ENCODE peak calls at places on chromosomes 4 and X, in seven cellular contexts. M is IMR-90; X is iPS DF 6.9; Y is transverse colon; E is naive thymus-derived CD4-positive, alpha-beta T cell; V is psoas muscle; B is GM23248. J is an unnamed sample. For H3K4me1, the result is how much of the 10 kb centered on the place peaks cover.

GRCh38 chr4:73718375-73719373 is 21.7 kb upstream of the CXCL8 start:
- DNase-seq in M (no peak), X (no peak), Y (no peak), E (no peak), V (no peak), B (peak), J (no peak)

GRCh38 chr4:148649669-148650331 is 207.6 kb upstream of the NR3C2 start:
- DNase-seq in M (peak), X (no peak), Y (no peak), E (no peak), V (no peak), B (peak), J (no peak)

GRCh38 chr4:159098482-159099127 is 4.3 kb upstream of the RAPGEF2 start:
- DNase-seq in M (no peak), X (no peak), Y (no peak), E (no peak), V (no peak), B (no peak), J (no peak)

GRCh38 chr4:153570228-153570973 is 104.2 kb downstream of the TMEM131L start:
- DNase-seq in M (no peak), X (no peak), Y (no peak), E (peak), V (no peak), B (no peak), J (no peak)

GRCh38 chr4:62709618-62710252 is 1509.6 kb downstream of the ADGRL3 start:
- DNase-seq in M (peak), X (no peak), Y (no peak), E (no peak), V (no peak), B (peak), J (no peak)

GRCh38 chrX:118499295-118499694 is 3.7 kb downstream of the DOCK11 start:
- DNase-seq in M (no peak), X (no peak), Y (no peak), E (no peak), V (no peak), B (no peak), J (no peak)

GRCh38 chr4:68476191-68476590 is 28.9 kb downstream of the TMPRSS11E start:
- DNase-seq in M (no peak), X (no peak), Y (no peak), E (no peak), V (no peak), B (peak), J (no peak)

GRCh38 chr4:160546201-160546600 is 1443.3 kb downstream of the RAPGEF2 start:
- DNase-seq in M (no peak), X (no peak), Y (no peak), E (no peak), V (no peak), B (no peak), J (no peak)

GRCh38 chrX:29233592-29234179 is 646.4 kb downstream of the IL1RAPL1 start:
- DNase-seq in M (no peak), X (no peak), Y (no peak), E (no peak), V (no peak), B (no peak), J (no peak)

DNA sequence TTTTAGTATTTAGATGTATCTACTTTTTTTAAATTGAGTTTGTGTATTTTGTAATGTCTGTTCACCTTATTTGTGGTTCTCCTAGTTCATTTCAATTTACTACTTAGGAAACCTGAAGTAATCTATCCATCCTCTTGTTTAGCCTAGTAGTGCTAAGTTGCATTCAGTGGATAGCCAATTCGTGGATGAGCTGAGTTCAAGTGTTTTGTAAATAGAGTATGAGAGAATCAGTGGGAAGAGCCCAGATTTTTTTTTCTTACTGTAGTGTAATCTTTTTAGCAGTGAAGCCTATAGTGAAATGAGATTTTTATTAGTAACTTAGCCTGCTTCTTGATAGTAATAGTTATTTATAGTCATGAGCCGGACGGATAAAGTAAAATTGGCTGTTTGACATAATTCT is 21.7 kb downstream of the STAG2 start:
- DNase-seq in M (no peak), X (no peak), Y (no peak), E (no peak), V (no peak), B (no peak), J (no peak)
- H3K4me1 ChIP-seq in M (under half), X (under half), Y (under half), E (under half), V (under half), B (under half), J (under half)

DNA sequence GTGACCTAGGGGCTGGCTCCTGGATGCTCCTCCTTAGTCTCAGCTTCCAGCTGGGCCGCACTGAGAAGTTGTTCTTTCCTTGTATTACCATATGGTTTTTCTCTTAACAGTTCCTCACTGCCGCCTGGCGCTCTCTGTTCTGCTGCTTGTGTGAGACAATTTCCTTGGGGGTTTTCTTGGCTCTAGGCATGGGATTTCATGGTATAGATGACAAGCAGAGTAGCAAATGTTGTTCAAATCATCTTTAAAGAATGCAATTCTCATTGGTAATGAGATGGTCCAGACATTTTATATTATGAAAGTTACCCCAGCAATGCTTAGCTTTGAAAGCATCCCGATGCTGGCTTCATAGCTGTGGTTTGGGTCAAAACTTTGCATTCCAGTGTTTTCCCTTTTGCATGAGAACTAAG is 37.6 kb downstream of the SEPTIN11 start:
- DNase-seq in M (peak), X (no peak), Y (no peak), E (no peak), V (peak), B (peak), J (peak)
- H3K4me3 ChIP-seq in M (no peak), X (no peak), Y (no peak), E (no peak), V (no peak), B (peak), J (peak)

GRCh38 chr4:77852892-77853495 is 9.6 kb upstream of the MRPL1 start:
- DNase-seq in M (no peak), X (no peak), Y (peak), E (peak), V (no peak), B (no peak), J (no peak)
- H3K4me1 ChIP-seq in M (under half), X (under half), Y (under half), E (half or more), V (under half), B (under half), J (under half)

DNA sequence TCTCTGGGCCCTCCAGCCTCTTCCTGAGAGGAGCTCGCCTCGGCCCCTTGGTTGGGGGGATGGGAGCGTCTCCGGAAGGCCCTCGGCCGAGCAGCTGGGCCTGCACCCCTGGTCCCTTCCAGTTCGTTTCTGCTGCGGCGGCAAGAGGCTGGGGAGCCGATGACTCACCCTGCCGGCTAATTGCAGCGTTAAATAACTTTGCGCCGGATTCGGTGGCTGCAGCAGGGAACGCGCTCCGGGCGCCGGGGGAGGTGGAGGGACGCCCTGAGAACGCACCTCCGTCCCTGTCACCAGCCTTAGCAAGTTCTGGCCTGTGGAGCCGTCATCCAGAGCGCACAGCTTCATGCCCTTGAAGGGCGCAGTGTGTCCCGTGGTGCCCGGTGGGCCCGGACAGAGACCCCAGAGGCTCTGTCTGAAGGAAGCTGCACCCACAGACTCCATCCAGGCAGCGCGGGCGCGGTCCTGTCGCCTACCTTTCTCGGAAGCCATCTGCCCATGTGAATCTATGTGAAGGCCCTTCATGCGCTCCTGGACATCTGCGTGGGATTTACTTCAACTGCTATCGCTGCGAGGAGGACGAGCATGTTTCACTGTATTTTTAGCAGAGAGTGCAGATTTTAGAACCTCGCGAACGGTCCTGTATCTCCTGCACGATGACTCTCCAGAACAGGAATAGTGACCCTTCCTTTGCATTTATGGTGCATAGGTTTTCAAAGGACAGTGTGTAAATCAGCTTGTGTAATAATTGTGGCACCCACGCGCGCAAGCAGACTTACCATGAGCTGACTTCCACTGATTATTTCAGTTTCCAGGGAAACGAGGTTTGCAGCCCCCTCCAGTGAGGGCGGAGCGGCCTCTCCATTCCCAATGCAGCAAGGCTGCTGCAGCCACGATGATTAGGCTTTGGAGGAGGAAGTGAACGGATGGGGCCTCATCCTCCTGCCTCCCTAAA is 1.7 kb upstream of the TMEM271 start:
- DNase-seq in M (no peak), X (no peak), Y (no peak), E (no peak), V (no peak), B (peak), J (no peak)
- H3K4me3 ChIP-seq in M (no peak), X (peak), Y (no peak), E (no peak), V (no peak), B (no peak), J (no peak)

DNA sequence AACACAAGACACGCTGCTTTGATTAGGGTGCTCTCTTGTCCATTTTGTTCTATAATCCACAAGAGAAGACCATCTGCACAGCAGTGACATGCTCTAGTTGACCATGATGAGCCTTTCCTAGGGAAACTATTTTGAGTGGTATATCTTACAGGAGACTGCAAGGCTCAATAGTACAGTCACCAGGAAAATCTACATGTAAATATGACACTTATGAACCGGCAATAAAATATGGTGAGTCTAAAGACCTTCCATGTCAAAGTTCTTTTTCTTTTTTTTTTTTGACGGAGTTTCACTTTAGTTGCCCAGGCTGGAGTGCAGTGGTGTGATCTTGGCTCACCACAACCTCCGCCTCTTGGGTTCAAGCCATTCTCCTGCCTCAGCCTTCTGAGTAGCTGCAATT is 103.7 kb downstream of the MGST2 start:
- DNase-seq in M (no peak), X (no peak), Y (no peak), E (no peak), V (no peak), B (no peak), J (no peak)
- H3K4me1 ChIP-seq in M (under half), X (under half), Y (under half), E (under half), V (under half), B (under half), J (under half)

GRCh38 chr4:117327491-117327890 is 242.1 kb upstream of the TRAM1L1 start:
- DNase-seq in M (no peak), X (no peak), Y (no peak), E (no peak), V (no peak), B (no peak), J (no peak)

GRCh38 chr4:117326091-117326490 is 240.7 kb upstream of the TRAM1L1 start:
- DNase-seq in M (no peak), X (no peak), Y (no peak), E (no peak), V (no peak), B (no peak), J (no peak)

DNA sequence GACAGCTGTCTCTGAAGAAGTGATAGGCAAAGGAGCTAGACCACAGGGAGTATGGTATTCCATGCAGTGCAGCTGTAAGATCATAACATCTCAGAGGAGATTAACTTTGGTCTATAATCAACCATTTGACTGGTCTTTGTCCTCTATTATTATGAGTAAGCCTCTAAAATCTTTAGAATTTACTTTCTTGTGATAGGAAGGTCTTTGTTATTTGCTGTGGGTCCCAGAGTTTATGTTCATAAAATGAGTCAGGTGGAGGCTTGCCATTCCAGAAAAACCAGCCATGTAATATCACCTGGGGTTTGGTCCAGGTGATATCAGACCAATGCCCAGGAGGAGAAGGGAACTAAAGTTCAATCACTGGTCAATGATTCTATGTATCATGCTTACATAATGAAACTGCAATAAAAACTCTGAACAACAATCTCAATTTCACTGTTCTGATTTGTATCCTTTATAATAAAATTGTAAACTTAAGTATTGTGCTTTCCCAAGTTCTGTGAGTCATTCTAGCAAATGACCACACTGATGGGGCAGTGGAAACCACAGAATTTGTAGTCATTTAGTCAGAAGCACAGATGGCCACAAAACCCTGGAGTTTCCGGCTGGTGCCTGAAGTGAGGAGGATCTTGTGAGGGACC is 239.6 kb upstream of the TRAM1L1 start:
- DNase-seq in M (peak), X (no peak), Y (no peak), E (no peak), V (no peak), B (peak), J (peak)
- H3K4me3 ChIP-seq in M (no peak), X (no peak), Y (no peak), E (no peak), V (no peak), B (no peak), J (peak)

DNA sequence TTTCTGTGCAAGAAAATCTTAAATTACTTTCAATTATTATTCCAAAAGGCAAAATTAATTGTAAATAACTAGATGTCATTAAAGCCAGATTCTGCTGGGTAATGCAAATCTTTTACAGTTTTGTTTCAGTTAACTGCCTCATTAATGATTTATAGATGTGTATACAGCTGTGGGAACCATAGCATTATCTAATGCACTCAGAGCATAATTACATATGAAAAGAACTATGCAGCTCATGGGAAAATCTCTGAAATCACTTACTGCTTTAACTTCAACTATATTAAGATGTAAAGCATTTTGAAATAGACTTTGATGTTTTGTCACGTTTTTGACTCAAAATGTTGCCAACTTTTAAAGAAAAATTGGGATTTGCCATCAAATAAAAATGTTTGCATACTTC is 630.3 kb upstream of the KLHL4 start:
- DNase-seq in M (no peak), X (no peak), Y (no peak), E (no peak), V (no peak), B (no peak), J (no peak)
- H3K4me1 ChIP-seq in M (under half), X (under half), Y (under half), E (under half), V (under half), B (under half), J (under half)

J was measured in SJSA1.